ENCODE peak calls at places on chromosome 20, in four cellular contexts. Y, W, J and C are unnamed samples.

GRCh38 chr20:1509237-1509636 is 18.0 kb upstream of the SIRPB2 start:
- DNase-seq in W (peak; percentile 3), J (no peak), Y (peak; percentile 33), C (peak; percentile 72)

GRCh38 chr20:2146080-2146867 is 44.6 kb downstream of the STK35 start:
- DNase-seq in J (no peak), Y (no peak), W (no peak), C (no peak)

GRCh38 chr20:45958593-45958992 is 13.4 kb downstream of the ZNF335 start:
- DNase-seq in Y (no peak), J (no peak), W (no peak), C (no peak)

GRCh38 chr20:10939297-10939949 is 265.6 kb upstream of the JAG1 start:
- DNase-seq in Y (no peak), J (no peak), W (no peak), C (no peak)

GRCh38 chr20:62819494-62820174 is 2.8 kb downstream of the COL9A3 start:
- DNase-seq in W (no peak), J (no peak), Y (no peak), C (no peak)

GRCh38 chr20:2756056-2756611 is 44.3 kb downstream of the CPXM1 start:
- DNase-seq in Y (peak; percentile 65), J (peak; percentile 27), W (peak; percentile 33), C (no peak)

GRCh38 chr20:50381771-50382593 is 128.2 kb upstream of the PTPN1 start:
- DNase-seq in J (no peak), W (no peak), Y (no peak), C (peak; percentile 65)

GRCh38 chr20:5160882-5161281 is 34.1 kb downstream of the CDS2 start:
- DNase-seq in Y (no peak), J (no peak), W (no peak), C (peak; percentile 37)

GRCh38 chr20:53028337-53029007 is 56.3 kb downstream of the TSHZ2 start:
- DNase-seq in W (no peak), Y (no peak), J (no peak), C (no peak)

GRCh38 chr20:37302981-37303380 is 13.5 kb downstream of the MANBAL start:
- DNase-seq in W (no peak), J (no peak), Y (no peak), C (no peak)

GRCh38 chr20:18587665-18588553 is at the start of gene DTD1:
- DNase-seq in Y (peak; percentile 97), J (peak; percentile 63), W (peak; percentile 92), C (peak; percentile 75)

GRCh38 chr20:3994125-3994524 is 21.2 kb downstream of the RNF24 start:
- DNase-seq in Y (no peak), J (no peak), W (no peak), C (no peak)

GRCh38 chr20:33441142-33441955 is 2.2 kb downstream of the SNTA1 start:
- DNase-seq in J (no peak), W (no peak), Y (no peak), C (no peak)

GRCh38 chr20:62536731-62537401 is 61.1 kb upstream of the GATA5 start:
- DNase-seq in Y (no peak), W (no peak), J (no peak), C (no peak)

GRCh38 chr20:13990465-13990864 is at the start of gene SEL1L2:
- DNase-seq in W (no peak), Y (no peak), J (no peak), C (no peak)